ENCODE peak calls at places on chromosome 20, in eight cellular contexts. Q is RPMI8226, V is SK-N-DZ, L is neural crest cell, R is DMS53, J is astrocyte of the hippocampus, F is mesothelial cell of epicardium, G is lower leg skin. E is an unnamed sample.
A peak's percentile ranks its signal among the peaks of the same experiment; 100 is the strongest.

GRCh38 chr20:6767536-6768227 is at the start of gene BMP2:
- DNase-seq in F (peak; percentile 40), Q (peak; percentile 66), J (peak; percentile 88), R (peak; percentile 86), V (peak; percentile 12), L (peak; percentile 38), G (no peak), E (peak; percentile 74)

GRCh38 chr20:39106791-39107190 is 144.6 kb downstream of the DHX35 start:
- DNase-seq in Q (no peak), V (no peak), F (no peak), G (no peak), R (no peak), J (no peak), L (no peak), E (peak; percentile 46)

GRCh38 chr20:346640-347316 is at the start of gene NRSN2:
- DNase-seq in V (peak; percentile 74), Q (no peak), R (peak; percentile 86), F (peak; percentile 62), L (peak; percentile 56), G (peak; percentile 40), J (peak; percentile 85), E (peak; percentile 72)

GRCh38 chr20:44034965-44035635 is 120.4 kb downstream of the TOX2 start:
- DNase-seq in G (no peak), R (no peak), F (no peak), L (no peak), J (no peak), Q (no peak), V (no peak), E (no peak)

GRCh38 chr20:54633374-54633773 is 158.0 kb downstream of the DOK5 start:
- DNase-seq in G (no peak), L (no peak), J (peak; percentile 4), R (no peak), V (no peak), F (no peak), Q (peak; percentile 31), E (no peak)

GRCh38 chr20:6104493-6105188 is 18.2 kb downstream of the FERMT1 start:
- DNase-seq in V (no peak), F (no peak), Q (no peak), G (no peak), J (peak; percentile 24), R (no peak), L (no peak), E (peak; percentile 61)

GRCh38 chr20:62476074-62476838 is 461 bp upstream of the GATA5 start:
- DNase-seq in F (no peak), J (peak; percentile 16), L (no peak), G (no peak), R (peak; percentile 21), V (no peak), Q (peak; percentile 25), E (no peak)

GRCh38 chr20:14235355-14235754 is 102.1 kb downstream of the FLRT3 start:
- DNase-seq in J (peak; percentile 44), L (no peak), G (no peak), Q (no peak), V (no peak), R (peak; percentile 6), F (no peak), E (peak; percentile 18)

GRCh38 chr20:23456416-23456815 is 3.7 kb upstream of the CST11 start:
- DNase-seq in V (no peak), G (no peak), R (no peak), L (no peak), J (no peak), Q (no peak), F (no peak), E (no peak)